ENCODE peak calls at places on chromosomes 13 and 19, in eight cellular contexts. P is effector memory CD4-positive, alpha-beta T cell; W is left ventricle myocardium inferior; N is right cardiac atrium; O is neural progenitor cell; K is esophagus squamous epithelium; J is neuronal stem cell; G is spleen. A is an unnamed sample. For H3K9me3, the result is how much of the 10 kb centered on the place peaks cover.

GRCh38 chr19:6970478-6970877 is 50.8 kb downstream of the MBD3L2B start:
- DNase-seq in P (no peak), W (no peak), N (no peak), O (no peak), K (no peak), J (no peak), G (no peak), A (no peak)

GRCh38 chr13:23570099-23570926 is at the start of gene TNFRSF19:
- DNase-seq in P (no peak), W (peak), N (peak), O (peak), K (no peak), J (no peak), G (no peak), A (no peak)

GRCh38 chr13:38361551-38362262 is 12.1 kb downstream of the UFM1 start:
- DNase-seq in P (no peak), W (no peak), N (no peak), O (no peak), K (no peak), J (no peak), G (no peak), A (no peak)

GRCh38 chr13:89115307-89115706 is 1444.1 kb downstream of the SLITRK5 start:
- DNase-seq in P (no peak), W (no peak), N (no peak), O (peak), K (no peak), J (no peak), G (no peak), A (no peak)

GRCh38 chr13:109243311-109243951 is 543.0 kb downstream of the IRS2 start:
- DNase-seq in P (no peak), W (no peak), N (no peak), O (no peak), K (no peak), J (no peak), G (no peak), A (no peak)

GRCh38 chr19:54133312-54133956 is 4.1 kb upstream of the CNOT3 start:
- DNase-seq in P (no peak), W (no peak), N (no peak), O (peak), K (peak), J (peak), G (no peak), A (no peak)

GRCh38 chr13:79382545-79383275 is 23.3 kb downstream of the RBM26 start:
- DNase-seq in P (no peak), W (no peak), N (no peak), O (no peak), K (no peak), J (no peak), G (no peak), A (no peak)

GRCh38 chr13:20274466-20274865 is 42.3 kb upstream of the GJB6 start:
- DNase-seq in P (no peak), W (no peak), N (no peak), O (no peak), K (no peak), J (no peak), G (no peak), A (no peak)

GRCh38 chr19:13010992-13011652 is 15.8 kb downstream of the NFIX start:
- DNase-seq in P (no peak), W (no peak), N (no peak), O (no peak), K (no peak), J (no peak), G (no peak), A (no peak)

GRCh38 chr13:52003551-52003950 is 7.7 kb downstream of the ATP7B start:
- DNase-seq in P (no peak), W (no peak), N (no peak), O (no peak), K (no peak), J (no peak), G (no peak), A (no peak)

GRCh38 chr19:18697680-18698079 is 14.2 kb downstream of the CRTC1 start:
- DNase-seq in P (no peak), W (peak), N (no peak), O (no peak), K (no peak), J (no peak), G (no peak), A (no peak)

GRCh38 chr13:35818577-35819165 is 312.5 kb downstream of the DCLK1 start:
- DNase-seq in P (no peak), W (no peak), N (no peak), O (peak), K (no peak), J (peak), G (no peak), A (no peak)

GRCh38 chr13:39910833-39911232 is 255.4 kb downstream of the COG6 start:
- DNase-seq in P (no peak), W (peak), N (peak), O (no peak), K (no peak), J (no peak), G (no peak), A (no peak)

GRCh38 chr13:24270639-24271131 is 38.7 kb upstream of the C1QTNF9 start:
- DNase-seq in P (peak), W (peak), N (peak), O (peak), K (peak), J (no peak), G (peak), A (peak)

GRCh38 chr13:28532226-28533048 is 37.5 kb upstream of the FLT1 start:
- DNase-seq in P (no peak), W (peak), N (peak), O (peak), K (no peak), J (peak), G (peak), A (peak)

GRCh38 chr19:29812080-29812880 is 489 bp downstream of the CCNE1 start:
- DNase-seq in P (no peak), W (peak), N (peak), O (peak), K (no peak), J (peak), G (peak), A (peak)

GRCh38 chr19:15532779-15533521 is 24.6 kb downstream of the CYP4F22 start:
- DNase-seq in P (no peak), W (no peak), N (no peak), O (no peak), K (no peak), J (no peak), G (no peak), A (no peak)

GRCh38 chr19:6813659-6814058 is 41.2 kb downstream of the VAV1 start:
- DNase-seq in P (no peak), W (no peak), N (no peak), O (no peak), K (no peak), J (no peak), G (no peak), A (no peak)

GRCh38 chr13:33676700-33677048 is 141.3 kb upstream of the RFC3 start:
- DNase-seq in P (no peak), W (peak), N (peak), O (no peak), K (no peak), J (no peak), G (no peak), A (no peak)

GRCh38 chr13:101416181-101417042 is at the start of gene NALCN:
- DNase-seq in P (no peak), W (peak), N (peak), O (peak), K (no peak), J (peak), G (no peak), A (no peak)

GRCh38 chr13:49549289-49549688 is 36.1 kb downstream of the RCBTB1 start:
- DNase-seq in P (no peak), W (no peak), N (no peak), O (no peak), K (no peak), J (no peak), G (no peak), A (no peak)

GRCh38 chr13:72643339-72643989 is 84.0 kb downstream of the MZT1 start:
- DNase-seq in P (no peak), W (peak), N (peak), O (peak), K (no peak), J (no peak), G (no peak), A (peak)

GRCh38 chr19:55912916-55913315 is 19.2 kb downstream of the NLRP13 start:
- DNase-seq in P (no peak), W (no peak), N (no peak), O (no peak), K (no peak), J (no peak), G (no peak), A (no peak)

GRCh38 chr13:49214917-49215376 is 5.2 kb upstream of the MLNR start:
- DNase-seq in P (no peak), W (no peak), N (no peak), O (no peak), K (no peak), J (no peak), G (peak), A (peak)

GRCh38 chr13:77565635-77566034 is 30.1 kb downstream of the SCEL start:
- DNase-seq in P (no peak), W (no peak), N (no peak), O (peak), K (no peak), J (peak), G (no peak), A (no peak)

GRCh38 chr13:105165449-105166125 is 1369.9 kb downstream of the EFNB2 start:
- DNase-seq in P (no peak), W (no peak), N (no peak), O (no peak), K (no peak), J (no peak), G (no peak), A (no peak)

GRCh38 chr19:48403606-48404005 is 10.1 kb downstream of the GRIN2D start:
- DNase-seq in P (no peak), W (no peak), N (no peak), O (peak), K (no peak), J (no peak), G (peak), A (peak)

GRCh38 chr19:48737360-48737998 is 2.9 kb downstream of the RASIP1 start:
- DNase-seq in P (no peak), W (no peak), N (peak), O (peak), K (no peak), J (no peak), G (no peak), A (no peak)

GRCh38 chr19:3513198-3514140 is 7.4 kb downstream of the FZR1 start:
- DNase-seq in P (no peak), W (no peak), N (no peak), O (no peak), K (no peak), J (no peak), G (no peak), A (no peak)

GRCh38 chr19:49643466-49643865 is 1.5 kb downstream of the SCAF1 start:
- DNase-seq in P (no peak), W (no peak), N (no peak), O (no peak), K (no peak), J (no peak), G (no peak), A (no peak)

GRCh38 chr19:3096902-3097326 is 2.8 kb downstream of the GNA11 start:
- DNase-seq in P (no peak), W (no peak), N (no peak), O (no peak), K (no peak), J (no peak), G (peak), A (no peak)

DNA sequence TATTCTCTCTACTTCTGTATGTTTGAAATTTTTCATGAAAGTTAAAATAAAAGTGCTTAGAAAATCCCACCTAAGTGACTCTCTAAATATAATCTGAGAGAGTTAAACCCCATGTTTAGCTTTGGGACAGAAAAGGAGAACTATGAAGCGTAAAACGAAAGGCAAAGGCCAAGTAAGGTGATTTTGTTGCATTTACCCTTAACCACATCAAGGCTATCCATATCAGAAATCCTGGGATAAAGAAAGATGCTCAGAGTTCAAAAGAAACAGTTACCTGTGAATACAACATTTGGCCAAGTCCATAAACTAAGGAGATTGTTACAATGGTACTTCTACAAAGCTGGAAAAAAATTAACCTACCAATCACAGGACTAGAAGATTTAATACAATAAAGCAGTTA is 31.3 kb downstream of the UBL3 start:
- DNase-seq in P (no peak), W (no peak), N (no peak), O (no peak), K (no peak), J (no peak), G (no peak), A (no peak)
- H3K9me3 ChIP-seq in P (under half), W (under half), N (under half), O (under half), K (under half), J (under half), G (under half), A (under half)

GRCh38 chr13:112990783-112991182 is 21.8 kb downstream of the MCF2L start:
- DNase-seq in P (no peak), W (no peak), N (no peak), O (peak), K (no peak), J (no peak), G (no peak), A (peak)

GRCh38 chr13:112994781-112995355 is 25.9 kb downstream of the MCF2L start:
- DNase-seq in P (no peak), W (no peak), N (no peak), O (no peak), K (no peak), J (no peak), G (no peak), A (no peak)

GRCh38 chr13:112991611-112992010 is 22.6 kb downstream of the MCF2L start:
- DNase-seq in P (no peak), W (no peak), N (no peak), O (no peak), K (no peak), J (no peak), G (no peak), A (no peak)

GRCh38 chr13:112994084-112994780 is 25.2 kb downstream of the MCF2L start:
- DNase-seq in P (no peak), W (no peak), N (no peak), O (no peak), K (no peak), J (no peak), G (no peak), A (peak)

DNA sequence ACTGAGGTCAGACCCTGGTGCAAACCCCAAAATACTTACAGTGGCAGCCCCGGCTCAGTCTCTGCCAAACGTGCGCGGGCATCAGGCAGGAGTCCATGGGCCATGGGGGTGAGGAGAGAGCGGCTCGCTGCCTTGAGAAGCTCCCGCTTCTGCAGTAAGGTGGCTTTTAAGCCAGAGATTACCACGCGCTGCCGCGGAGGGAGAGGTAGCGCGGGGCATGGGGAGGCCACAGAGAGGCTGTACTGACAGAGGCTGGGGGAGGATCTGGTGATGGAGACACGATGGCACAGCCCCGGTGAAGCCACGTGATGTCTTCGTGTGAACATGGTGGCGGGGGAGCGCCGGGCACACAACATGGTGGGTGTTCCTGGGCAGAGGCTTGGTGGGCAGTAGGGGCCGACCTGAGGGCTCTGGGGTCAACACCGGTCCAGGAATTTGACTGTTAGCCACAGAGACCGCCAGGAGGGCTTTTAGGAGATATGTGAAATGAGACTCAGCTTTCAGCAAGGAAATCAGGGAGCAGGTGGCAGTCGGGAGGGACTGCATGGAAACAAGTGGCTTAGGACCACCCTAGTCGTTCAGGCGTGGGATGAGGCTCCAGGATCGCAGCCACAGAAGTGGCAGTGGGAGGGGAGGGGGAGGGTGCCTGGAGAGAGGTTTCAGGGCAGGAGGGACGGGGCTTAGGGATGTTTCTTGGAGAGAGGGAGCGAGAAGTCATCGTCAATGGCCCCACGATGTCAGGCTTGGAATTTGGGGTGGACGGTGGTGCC is 24.1 kb downstream of the MCF2L start:
- DNase-seq in P (no peak), W (no peak), N (no peak), O (no peak), K (no peak), J (no peak), G (no peak), A (no peak)
- H3K9me3 ChIP-seq in P (under half), W (under half), N (under half), O (under half), K (under half), J (under half), G (under half), A (under half)

GRCh38 chr19:51983361-51983760 is 3.3 kb downstream of the ZNF350 start:
- DNase-seq in P (no peak), W (no peak), N (no peak), O (no peak), K (no peak), J (no peak), G (no peak), A (no peak)
- H3K9me3 ChIP-seq in P (half or more), W (half or more), N (under half), O (under half), K (under half), J (under half), G (half or more), A (half or more)

DNA sequence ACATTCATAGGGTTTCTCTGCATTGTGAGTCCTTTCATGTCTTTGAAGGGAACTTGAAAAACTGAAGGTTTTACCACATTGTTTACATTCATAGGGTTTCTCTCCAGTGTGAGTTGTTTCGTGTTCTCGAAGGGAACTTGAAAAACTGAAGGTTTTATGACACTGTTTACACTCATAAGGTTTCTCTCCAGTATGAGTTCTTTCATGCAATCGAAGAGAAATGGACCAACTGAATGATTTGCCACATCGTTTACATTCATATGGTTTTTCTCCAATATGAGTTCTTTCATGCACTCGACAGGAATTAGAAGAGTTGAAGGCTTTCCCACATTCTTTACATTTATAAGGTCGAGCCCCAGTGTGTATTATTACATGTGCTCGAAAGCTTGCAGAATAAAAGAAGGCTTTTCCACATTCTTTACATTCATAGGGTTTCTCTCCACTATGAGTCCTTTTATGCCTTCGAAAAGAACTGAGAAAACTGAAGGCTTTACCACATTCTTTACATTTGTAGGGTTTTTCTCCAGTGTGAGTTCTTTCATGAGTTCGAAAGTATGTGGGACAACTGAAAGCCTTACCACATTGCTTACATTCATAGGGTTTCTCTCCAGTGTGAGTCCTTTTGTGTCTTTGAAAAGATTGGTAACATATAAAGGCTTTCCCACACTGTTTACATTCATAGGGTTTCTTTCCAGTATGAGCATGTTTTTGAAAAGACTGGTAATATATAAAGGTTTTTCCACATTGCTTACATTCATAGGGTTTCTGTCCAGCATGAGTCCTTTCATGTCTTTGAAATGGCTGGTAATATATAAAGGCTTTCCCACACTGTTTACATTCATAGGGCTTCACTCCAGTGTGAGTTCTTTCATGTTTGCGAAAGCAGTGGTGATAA is 20.7 kb downstream of the ZNF14 start:
- DNase-seq in P (no peak), W (no peak), N (no peak), O (no peak), K (no peak), J (no peak), G (no peak), A (no peak)
- H3K9me3 ChIP-seq in P (half or more), W (half or more), N (under half), O (half or more), K (half or more), J (half or more), G (half or more), A (under half)